ENCODE peak calls at places on chromosomes 16 and 17, in five cellular contexts. T is RPMI8226; S is NCI-H1417; R is stimulated activated CD8-positive, alpha-beta memory T cell treated with anti-CD3 and anti-CD28 coated beads, Interleukin-4, amount 100 ng/mL, for 1 hour; U is HS-5. A is an unnamed sample.
A peak's percentile ranks its signal among the peaks of the same experiment; 100 is the strongest.

GRCh38 chr16:79061199-79061598 is 539.3 kb downstream of the MAF start:
- DNase-seq in R (no peak), U (no peak), T (no peak), S (no peak), A (no peak)

GRCh38 chr16:50744911-50745310 is 3.0 kb downstream of the CYLD start:
- DNase-seq in S (no peak), T (no peak), U (no peak), R (no peak), A (no peak)

GRCh38 chr17:75468311-75468754 is 11.9 kb downstream of the TMEM94 start:
- DNase-seq in S (no peak), U (no peak), R (no peak), T (no peak), A (no peak)

GRCh38 chr17:50356418-50356817 is 10.5 kb downstream of the XYLT2 start:
- DNase-seq in U (no peak), T (no peak), R (no peak), S (no peak), A (no peak)

GRCh38 chr16:46765050-46765449 is 16.9 kb upstream of the MYLK3 start:
- DNase-seq in U (no peak), S (no peak), R (no peak), T (no peak), A (no peak)

GRCh38 chr16:31695667-31696066 is 168.0 kb downstream of the AHSP start:
- DNase-seq in T (peak; percentile 25), U (no peak), S (no peak), R (peak; percentile 14), A (no peak)

GRCh38 chr17:80738020-80738380 is 193.4 kb downstream of the RPTOR start:
- DNase-seq in R (no peak), T (peak; percentile 5), U (no peak), S (no peak), A (no peak)

GRCh38 chr16:73058221-73058615 is 10.3 kb upstream of the ZFHX3 start:
- DNase-seq in T (peak; percentile 64), R (no peak), S (peak; percentile 9), U (no peak), A (peak; percentile 24)

GRCh38 chr17:47004906-47005305 is 25.9 kb upstream of the RPRML start:
- DNase-seq in S (no peak), R (no peak), U (no peak), T (no peak), A (no peak)

GRCh38 chr16:30903596-30903995 is 7.2 kb downstream of the CTF1 start:
- DNase-seq in R (no peak), S (no peak), U (no peak), T (no peak), A (no peak)

GRCh38 chr17:57067781-57068180 is 17.3 kb upstream of the AKAP1 start:
- DNase-seq in U (no peak), R (no peak), T (no peak), S (no peak), A (no peak)

GRCh38 chr17:79518330-79519151 is 92.3 kb downstream of the RBFOX3 start:
- DNase-seq in T (no peak), U (no peak), R (no peak), S (no peak), A (no peak)

GRCh38 chr16:52068447-52069074 is 478.4 kb downstream of the TOX3 start:
- DNase-seq in T (peak; percentile 33), U (no peak), R (no peak), S (peak; percentile 27), A (no peak)

GRCh38 chr16:57620316-57621231 is 7.9 kb upstream of the ADGRG1 start:
- DNase-seq in S (no peak), R (no peak), T (no peak), U (no peak), A (no peak)

GRCh38 chr17:7396147-7396546 is 1.8 kb upstream of the PLSCR3 start:
- DNase-seq in T (no peak), R (no peak), S (no peak), U (no peak), A (no peak)

GRCh38 chr17:48486557-48486956 is 44.3 kb downstream of the HOXB1 start:
- DNase-seq in T (no peak), R (no peak), U (peak; percentile 85), S (no peak), A (no peak)

GRCh38 chr16:85675528-85675927 is 13.2 kb downstream of the GINS2 start:
- DNase-seq in S (no peak), R (no peak), U (no peak), T (no peak), A (no peak)

GRCh38 chr17:4899341-4900230 is at the start of gene C17orf107:
- DNase-seq in R (peak; percentile 83), S (peak; percentile 13), U (no peak), T (peak; percentile 67), A (peak; percentile 82)

GRCh38 chr16:13038591-13038990 is 137.2 kb downstream of the SHISA9 start:
- DNase-seq in U (no peak), S (no peak), T (no peak), R (no peak), A (no peak)

GRCh38 chr17:59418732-59419166 is 87.3 kb downstream of the YPEL2 start:
- DNase-seq in T (no peak), U (no peak), S (no peak), R (no peak), A (no peak)

GRCh38 chr17:9684955-9685621 is 39.8 kb downstream of the USP43 start:
- DNase-seq in U (no peak), R (no peak), T (no peak), S (no peak), A (no peak)

GRCh38 chr17:55814377-55814776 is 63.5 kb downstream of the PCTP start:
- DNase-seq in S (no peak), U (peak; percentile 13), T (no peak), R (no peak), A (no peak)

GRCh38 chr17:50593321-50593720 is 32.8 kb downstream of the CACNA1G start:
- DNase-seq in T (no peak), S (peak; percentile 90), U (no peak), R (no peak), A (no peak)

GRCh38 chr17:74959826-74960738 is 12.5 kb downstream of the HID1 start:
- DNase-seq in U (no peak), T (no peak), R (no peak), S (no peak), A (no peak)

GRCh38 chr17:50550661-50551432 is 3.9 kb downstream of the SPATA20 start:
- DNase-seq in S (peak; percentile 63), T (peak; percentile 70), U (no peak), R (no peak), A (no peak)

GRCh38 chr17:64387145-64387473 is 3.6 kb downstream of the PECAM1 start:
- DNase-seq in T (no peak), S (no peak), U (no peak), R (no peak), A (no peak)

GRCh38 chr16:17408955-17409441 is 61.8 kb downstream of the XYLT1 start:
- DNase-seq in S (no peak), T (peak; percentile 40), R (no peak), U (no peak), A (peak; percentile 51)

GRCh38 chr17:17216776-17217175 is 10.6 kb upstream of the PLD6 start:
- DNase-seq in S (no peak), U (no peak), R (no peak), T (no peak), A (no peak)

GRCh38 chr16:28311913-28312312 is 19.6 kb downstream of the SBK1 start:
- DNase-seq in U (no peak), R (no peak), T (no peak), S (no peak), A (no peak)

GRCh38 chr17:80486692-80487091 is 10.3 kb upstream of the NPTX1 start:
- DNase-seq in U (no peak), R (no peak), S (no peak), T (no peak), A (no peak)

A was measured in stimulated activated naive B cell treated with anti-CD40 and anti-IgM and Interleukin-4, amounts not matched to agents 10 μg/mL and 1 μg/mL and 100 μg/mL, for 72 hours.